ENCODE peak calls at places on chromosomes 3 and 15, in seven cellular contexts. Q is brain microvascular endothelial cell; F is SW 1271; I is amniotic stem cell; G is nephron progenitor cell; H is NK-92 treated with Interleukin-12 subunit alpha and Interleukin-12 subunit beta, amount 100 ng/mL, for 24 hours; Z is NCI-H1105. M is an unnamed sample.

GRCh38 chr3:58666683-58667082 is at the start of gene FAM3D:
- DNase-seq in F (no peak), Q (no peak), Z (no peak), H (no peak), G (no peak), I (no peak), M (no peak)

GRCh38 chr15:75069301-75069925 is 46.0 kb downstream of the PPCDC start:
- DNase-seq in F (no peak), H (no peak), G (no peak), I (no peak), Q (no peak), Z (no peak), M (no peak)

GRCh38 chr3:101943028-101943427 is 93.7 kb downstream of the NFKBIZ start:
- DNase-seq in G (no peak), I (no peak), Q (no peak), Z (no peak), H (no peak), F (no peak), M (no peak)

GRCh38 chr3:44355634-44356033 is 17.1 kb downstream of the TCAIM start:
- DNase-seq in G (no peak), H (no peak), F (no peak), I (peak), Q (peak), Z (no peak), M (peak)

GRCh38 chr3:12175844-12176453 is 17.2 kb upstream of the TIMP4 start:
- DNase-seq in H (peak), Z (no peak), G (peak), F (peak), I (no peak), Q (peak), M (no peak)

GRCh38 chr15:69643476-69643875 is 190.9 kb downstream of the RPLP1 start:
- DNase-seq in G (no peak), F (no peak), H (no peak), I (no peak), Z (no peak), Q (no peak), M (no peak)

GRCh38 chr3:192514081-192514753 is 213.1 kb downstream of the FGF12 start:
- DNase-seq in H (no peak), I (no peak), Z (peak), F (no peak), G (peak), Q (no peak), M (no peak)

GRCh38 chr3:38453914-38454178 is 156 bp downstream of the ACVR2B start:
- DNase-seq in I (no peak), Q (no peak), H (no peak), G (no peak), F (no peak), Z (no peak), M (no peak)

GRCh38 chr15:69543681-69544080 is 91.1 kb downstream of the RPLP1 start:
- DNase-seq in F (no peak), Z (no peak), H (no peak), Q (no peak), I (no peak), G (no peak), M (no peak)

GRCh38 chr3:81974754-81975153 is 213.3 kb upstream of the GBE1 start:
- DNase-seq in I (no peak), Q (no peak), Z (no peak), H (no peak), G (no peak), F (no peak), M (no peak)

GRCh38 chr15:78730955-78731354 is 80.3 kb downstream of the ADAMTS7 start:
- DNase-seq in H (no peak), I (no peak), Z (no peak), F (no peak), Q (no peak), G (no peak), M (no peak)

GRCh38 chr3:113287111-113287817 is 75.9 kb downstream of the BOC start:
- DNase-seq in G (no peak), Q (peak), Z (no peak), F (peak), H (no peak), I (peak), M (no peak)

GRCh38 chr3:195071916-195072820 is 198.8 kb downstream of the XXYLT1 start:
- DNase-seq in Z (no peak), H (no peak), I (no peak), G (no peak), Q (no peak), F (no peak), M (no peak)

GRCh38 chr3:159977295-159977694 is 11.3 kb upstream of the IL12A start:
- DNase-seq in Q (no peak), G (no peak), F (no peak), I (no peak), H (no peak), Z (no peak), M (no peak)

GRCh38 chr3:192928720-192929119 is 11.1 kb upstream of the MB21D2 start:
- DNase-seq in Z (no peak), Q (no peak), G (no peak), H (no peak), F (no peak), I (no peak), M (no peak)

GRCh38 chr3:180063783-180064182 is 27.0 kb upstream of the PEX5L start:
- DNase-seq in Q (no peak), Z (no peak), I (no peak), F (no peak), G (no peak), H (no peak), M (no peak)